ENCODE peak calls at places on chromosome 18, in six cellular contexts. R is GM23248; M is psoas muscle; G is mammary epithelial cell; O is naive thymus-derived CD4-positive, alpha-beta T cell; L is K562. X is an unnamed sample. For H3K27me3 and H3K4me1, the result is how much of the 10 kb centered on the place peaks cover.

GRCh38 chr18:48023334-48024008 is 93.0 kb upstream of the SMAD2 start:
- DNase-seq in L (peak), M (peak), G (peak), O (no peak), R (peak), X (no peak)

GRCh38 chr18:78936251-78937005 is 43.2 kb upstream of the SALL3 start:
- DNase-seq in O (no peak), G (no peak), M (no peak), R (no peak), L (no peak), X (no peak)

GRCh38 chr18:4455113-4455811 is at the start of gene DLGAP1:
- DNase-seq in L (no peak), O (no peak), M (peak), R (peak), G (peak), X (no peak)

GRCh38 chr18:45562567-45563479 is 52.5 kb upstream of the SLC14A2 start:
- DNase-seq in R (no peak), L (no peak), G (no peak), M (peak), O (no peak), X (no peak)

GRCh38 chr18:48607049-48607984 is 68.5 kb downstream of the CTIF start:
- DNase-seq in O (no peak), L (no peak), G (peak), R (peak), M (peak), X (no peak)

GRCh38 chr18:55301196-55301540 is 286.8 kb downstream of the TCF4 start:
- DNase-seq in O (no peak), M (no peak), L (no peak), G (no peak), R (peak), X (no peak)

GRCh38 chr18:36327352-36328316 is 30.1 kb downstream of the FHOD3 start:
- DNase-seq in G (no peak), O (no peak), L (no peak), M (no peak), R (no peak), X (no peak)

GRCh38 chr18:8350628-8351027 is 258.6 kb upstream of the RAB12 start:
- DNase-seq in G (no peak), L (no peak), M (no peak), O (no peak), R (no peak), X (no peak)

GRCh38 chr18:49368876-49369440 is 91.5 kb downstream of the DYM start:
- DNase-seq in L (no peak), R (no peak), G (peak), O (no peak), M (peak), X (no peak)

GRCh38 chr18:48391863-48392262 is 17.3 kb downstream of the ZBTB7C start:
- DNase-seq in G (no peak), L (no peak), R (no peak), M (no peak), O (no peak), X (no peak)

GRCh38 chr18:60865801-60866200 is 467.4 kb upstream of the CDH20 start:
- DNase-seq in M (no peak), O (no peak), L (no peak), G (no peak), R (no peak), X (no peak)

GRCh38 chr18:42781298-42781815 is 334.1 kb downstream of the RIT2 start:
- DNase-seq in M (no peak), O (no peak), G (no peak), L (no peak), R (no peak), X (no peak)

GRCh38 chr18:46013484-46014189 is 46.5 kb upstream of the EPG5 start:
- DNase-seq in M (no peak), O (no peak), L (no peak), R (peak), G (no peak), X (no peak)

GRCh38 chr18:58792086-58792485 is 72.6 kb upstream of the ZNF532 start:
- DNase-seq in G (no peak), O (no peak), L (no peak), M (no peak), R (no peak), X (no peak)

GRCh38 chr18:76399613-76400391 is 95.2 kb downstream of the ZNF516 start:
- DNase-seq in L (no peak), R (no peak), O (no peak), M (no peak), G (no peak), X (no peak)

GRCh38 chr18:59446012-59446411 is 86.9 kb upstream of the LMAN1 start:
- DNase-seq in G (peak), L (no peak), M (no peak), R (peak), O (no peak), X (no peak)

GRCh38 chr18:24413148-24413547 is 13.3 kb upstream of the IMPACT start:
- DNase-seq in G (no peak), O (no peak), M (no peak), L (no peak), R (peak), X (no peak)

GRCh38 chr18:77765468-77765867 is 515.8 kb downstream of the GALR1 start:
- DNase-seq in R (peak), O (no peak), G (no peak), M (no peak), L (peak), X (no peak)

GRCh38 chr18:30328839-30329238 is 713.7 kb downstream of the DSC3 start:
- DNase-seq in L (no peak), O (no peak), R (no peak), M (no peak), G (peak), X (no peak)

GRCh38 chr18:48459471-48459870 is 50.3 kb upstream of the ZBTB7C start:
- DNase-seq in L (no peak), O (no peak), M (no peak), R (no peak), G (no peak), X (no peak)

GRCh38 chr18:8771930-8772329 is 66.6 kb downstream of the MTCL1 start:
- DNase-seq in M (peak), O (no peak), G (no peak), R (peak), L (no peak), X (no peak)

GRCh38 chr18:59005266-59005665 is 134.4 kb upstream of the SEC11C start:
- DNase-seq in G (no peak), L (no peak), M (no peak), R (peak), O (no peak), X (no peak)

GRCh38 chr18:58132595-58133191 is 88.7 kb downstream of the NEDD4L start:
- DNase-seq in L (no peak), M (no peak), O (no peak), R (no peak), G (no peak), X (no peak)

GRCh38 chr18:48775372-48776160 is 175.2 kb downstream of the SMAD7 start:
- DNase-seq in L (no peak), R (no peak), M (no peak), O (no peak), G (no peak), X (no peak)

GRCh38 chr18:10252952-10253680 is 201.3 kb upstream of the APCDD1 start:
- DNase-seq in R (no peak), G (no peak), O (no peak), M (no peak), L (no peak), X (no peak)

GRCh38 chr18:54787098-54787497 is 41.2 kb upstream of the RAB27B start:
- DNase-seq in R (peak), L (no peak), G (no peak), M (no peak), O (no peak), X (no peak)

GRCh38 chr18:31954349-31954748 is 11.4 kb upstream of the TRAPPC8 start:
- DNase-seq in G (no peak), O (no peak), L (no peak), M (peak), R (no peak), X (no peak)

GRCh38 chr18:55078289-55078916 is 119.1 kb upstream of the CCDC68 start:
- DNase-seq in L (no peak), M (no peak), R (no peak), O (no peak), G (no peak), X (no peak)

DNA sequence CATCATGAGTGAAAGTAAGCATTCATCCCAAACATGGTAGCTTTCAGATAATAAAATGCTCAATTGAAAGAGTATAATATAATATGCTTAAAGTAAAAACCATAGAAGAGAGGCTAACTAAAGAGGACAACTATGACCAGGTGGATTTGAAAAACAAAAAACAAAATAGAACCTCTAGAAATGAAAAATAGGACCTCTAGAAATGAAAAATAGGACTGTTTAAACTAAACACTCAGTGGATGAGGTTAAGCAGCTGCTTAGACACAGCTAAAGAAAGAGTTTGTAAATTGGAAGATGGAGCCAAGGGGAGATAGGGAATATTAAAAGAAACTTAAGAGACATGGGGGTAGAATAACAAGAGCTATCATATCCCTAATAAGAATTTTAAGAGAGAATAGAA is 301.6 kb downstream of the BCL2 start:
- DNase-seq in O (no peak), M (no peak), G (no peak), R (no peak), L (no peak), X (no peak)
- H3K27me3 ChIP-seq in O (under half), M (under half), G (under half), R (under half), L (under half), X (under half)

DNA sequence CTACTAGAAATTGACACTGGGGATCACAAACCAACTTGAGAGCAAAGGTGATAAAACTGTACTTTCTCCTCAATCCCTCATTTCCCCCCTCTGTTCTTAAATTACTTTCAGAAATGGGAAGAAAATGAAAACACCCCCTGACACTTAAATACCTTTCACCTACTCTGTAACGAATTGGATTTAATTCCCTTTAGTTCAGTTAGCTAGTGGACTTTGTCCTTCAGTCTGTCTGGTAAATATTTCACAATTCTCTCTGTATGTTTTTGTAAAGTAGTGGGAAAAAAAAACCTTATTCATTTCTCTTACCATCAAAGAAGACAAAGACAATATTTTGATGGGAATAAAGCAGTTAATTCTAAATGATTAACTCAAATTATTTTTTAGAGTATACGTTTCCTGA is 85.7 kb downstream of the CDH2 start:
- DNase-seq in O (no peak), G (no peak), L (no peak), M (no peak), R (no peak), X (no peak)
- H3K27ac ChIP-seq in O (no peak), G (no peak), L (no peak), M (no peak), R (no peak), X (no peak)

GRCh38 chr18:13220326-13220991 is 1.9 kb downstream of the LDLRAD4 start:
- DNase-seq in L (no peak), O (no peak), G (no peak), R (no peak), M (no peak), X (no peak)
- H3K4me1 ChIP-seq in L (under half), O (under half), G (under half), R (under half), M (half or more), X (under half)

DNA sequence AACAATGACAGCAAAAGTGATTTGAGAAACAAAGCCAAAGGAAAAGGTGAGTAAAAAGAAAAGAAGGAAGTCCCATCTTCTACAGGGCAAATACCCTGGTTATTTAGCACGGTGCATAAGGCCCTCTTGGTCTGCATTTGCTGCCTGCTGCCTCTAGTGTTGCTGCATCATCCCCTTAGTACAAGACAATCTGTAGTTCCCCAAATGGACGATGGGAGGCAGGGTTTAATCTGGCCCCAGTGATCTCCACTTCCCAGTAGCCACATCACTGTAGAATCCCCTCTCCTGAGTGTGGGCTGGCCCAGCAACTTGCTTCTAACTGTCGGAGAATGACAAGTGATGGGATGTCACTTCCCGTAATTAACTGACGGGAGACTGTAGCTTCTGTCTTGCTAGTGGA is 85.1 kb downstream of the CTAGE1 start:
- DNase-seq in L (peak), G (peak), R (no peak), M (no peak), O (no peak), X (no peak)
- H3K27me3 ChIP-seq in L (under half), G (under half), R (under half), M (under half), O (under half), X (under half)

GRCh38 chr18:74196220-74197119 is 48.1 kb downstream of the TIMM21 start:
- DNase-seq in G (peak), M (no peak), R (peak), O (no peak), L (peak), X (peak)
- H3K27ac ChIP-seq in G (no peak), M (no peak), R (no peak), O (peak), L (no peak), X (no peak)

X was measured in CD4-positive, alpha-beta memory T cell.